ENCODE peak calls at places on chromosomes 2 and 18, in seven cellular contexts. S is coronary artery, Z is GM20000, O is GM12878, J is fibroblast of pulmonary artery, K is HCT116, D is fibroblast of mammary gland. F is an unnamed sample.
A peak's percentile ranks its signal among the peaks of the same experiment; 100 is the strongest.

GRCh38 chr2:6470518-6470917 is 395.2 kb downstream of the CMPK2 start:
- DNase-seq in O (no peak), S (no peak), J (no peak), Z (no peak), D (no peak), K (no peak), F (no peak)

GRCh38 chr2:23698733-23699391 is 228.1 kb downstream of the ATAD2B start:
- DNase-seq in D (no peak), O (no peak), J (peak; percentile 56), K (no peak), S (peak; percentile 31), Z (no peak), F (no peak)

GRCh38 chr2:240435955-240436625 is 627 bp downstream of the GPC1 start:
- DNase-seq in J (peak; percentile 8), Z (peak; percentile 49), S (no peak), K (no peak), O (no peak), D (no peak), F (peak; percentile 41)

GRCh38 chr2:70829916-70830315 is 5.7 kb downstream of the CD207 start:
- DNase-seq in J (no peak), K (no peak), D (no peak), Z (no peak), S (no peak), O (no peak), F (no peak)

GRCh38 chr2:100731535-100731981 is 88.4 kb upstream of the NPAS2 start:
- DNase-seq in K (no peak), Z (no peak), D (peak; percentile 90), S (no peak), J (peak; percentile 82), O (no peak), F (no peak)

GRCh38 chr2:85717308-85718005 is 23.3 kb downstream of the GNLY start:
- DNase-seq in K (no peak), D (peak; percentile 95), S (peak; percentile 54), J (peak; percentile 53), Z (no peak), O (no peak), F (no peak)

GRCh38 chr18:50466634-50467033 is 91.8 kb downstream of the SKA1 start:
- DNase-seq in O (no peak), D (no peak), Z (no peak), S (no peak), K (no peak), J (no peak), F (no peak)

GRCh38 chr2:235688511-235689426 is 194.9 kb downstream of the AGAP1 start:
- DNase-seq in O (no peak), K (no peak), S (no peak), D (no peak), J (no peak), Z (no peak), F (no peak)

GRCh38 chr2:145538661-145539319 is 1018.9 kb upstream of the ZEB2 start:
- DNase-seq in J (no peak), Z (no peak), S (no peak), D (no peak), K (no peak), O (no peak), F (no peak)

GRCh38 chr2:23489471-23490400 is 104.8 kb downstream of the KLHL29 start:
- DNase-seq in J (no peak), S (no peak), Z (no peak), O (no peak), D (no peak), K (no peak), F (no peak)

GRCh38 chr2:71330155-71330554 is 1.4 kb upstream of the ZNF638 start:
- DNase-seq in D (no peak), K (no peak), S (no peak), Z (no peak), J (no peak), O (no peak), F (no peak)

GRCh38 chr2:18387479-18388206 is 172.8 kb downstream of the RDH14 start:
- DNase-seq in K (peak; percentile 68), D (peak; percentile 86), Z (peak; percentile 57), J (peak; percentile 88), S (peak; percentile 80), O (peak; percentile 23), F (peak; percentile 36)

GRCh38 chr2:143903172-143903856 is 616.6 kb downstream of the ZEB2 start:
- DNase-seq in D (peak; percentile 19), S (no peak), K (no peak), Z (no peak), O (no peak), J (peak; percentile 22), F (no peak)

GRCh38 chr18:58183226-58183625 is 139.2 kb downstream of the NEDD4L start:
- DNase-seq in S (no peak), Z (no peak), K (no peak), O (no peak), J (no peak), D (no peak), F (no peak)

GRCh38 chr2:12507295-12507694 is 209.4 kb upstream of the TRIB2 start:
- DNase-seq in O (peak; percentile 76), J (peak; percentile 45), K (no peak), S (no peak), Z (no peak), D (peak; percentile 90), F (no peak)

GRCh38 chr2:205714058-205714776 is 31.9 kb downstream of the NRP2 start:
- DNase-seq in K (no peak), J (no peak), D (peak; percentile 57), S (no peak), O (peak; percentile 78), Z (peak; percentile 49), F (no peak)

DNA sequence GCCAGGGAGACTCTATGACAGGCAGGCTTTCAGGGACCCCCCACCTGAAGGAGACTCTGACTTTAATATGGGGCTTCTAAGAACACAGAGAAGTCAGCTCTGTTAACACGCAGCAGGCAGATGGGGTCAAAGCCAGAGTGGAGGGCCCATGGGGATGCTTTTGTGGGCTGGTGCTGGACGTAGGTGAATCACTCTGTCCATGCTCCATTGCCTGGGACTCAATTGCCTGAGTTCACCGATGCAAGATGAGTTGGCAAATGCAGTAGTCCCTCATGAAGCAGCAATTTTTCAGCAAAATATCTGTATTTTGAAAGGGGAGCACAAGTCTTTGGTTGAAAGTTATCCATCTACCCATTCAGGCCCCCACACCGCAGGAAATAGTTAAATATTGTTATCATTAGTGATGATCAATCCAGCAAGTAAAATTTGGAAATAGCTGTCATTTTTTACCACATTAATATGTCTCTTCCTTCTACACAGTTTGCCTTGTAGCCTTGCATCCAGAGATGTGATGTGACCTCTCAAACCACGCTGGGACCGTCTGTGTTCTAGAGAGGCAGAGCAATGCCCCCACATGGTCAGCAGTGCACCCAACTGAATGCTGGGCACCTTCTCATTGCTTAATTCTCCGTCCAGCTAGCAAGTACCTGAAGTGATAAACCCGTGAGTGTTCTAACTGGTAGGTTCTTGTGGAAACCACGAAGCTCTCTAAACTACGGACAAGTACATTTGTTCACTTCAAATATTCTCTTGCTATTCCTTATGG is 34.8 kb upstream of the FAM110C start:
- DNase-seq in J (no peak), K (no peak), Z (no peak), O (no peak), D (no peak), S (no peak), F (no peak)
- TF ChIP-seq CTCF in J (no peak), K (no peak), Z (no peak), O (no peak), D (no peak), S (no peak), F (no peak)

GRCh38 chr2:88303865-88304264 is 133.7 kb downstream of the THNSL2 start:
- DNase-seq in S (no peak), D (no peak), O (no peak), J (no peak), K (no peak), Z (no peak), F (no peak)

GRCh38 chr2:88310787-88311186 is 140.6 kb downstream of the THNSL2 start:
- DNase-seq in D (no peak), Z (no peak), J (no peak), O (no peak), K (no peak), S (no peak), F (no peak)

DNA sequence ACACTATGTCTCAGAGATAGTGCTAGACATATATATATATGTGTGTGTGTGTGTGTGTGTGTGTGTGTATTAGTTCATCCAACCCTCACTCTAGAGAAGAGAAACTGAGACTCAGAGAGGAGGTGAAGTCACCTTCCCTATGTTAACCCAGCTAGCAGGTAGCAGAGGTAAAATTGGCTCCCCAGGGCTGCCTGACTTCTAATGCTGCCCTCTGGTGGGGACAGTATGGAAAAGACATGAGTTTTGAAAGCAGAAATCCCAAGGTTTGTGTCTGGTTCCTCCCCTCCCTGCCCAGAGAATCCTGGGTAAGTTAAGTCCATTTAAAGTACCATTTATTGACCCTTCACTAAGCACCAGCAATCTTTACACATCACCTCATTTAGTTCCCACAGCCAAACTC is 137.7 kb downstream of the THNSL2 start:
- DNase-seq in S (no peak), Z (peak; percentile 34), O (no peak), D (peak; percentile 3), K (peak; percentile 51), J (no peak), F (no peak)
- TF ChIP-seq CTCF in S (no peak), Z (peak; percentile 25), O (peak; percentile 46), D (peak; percentile 35), K (peak; percentile 66), J (peak; percentile 20), F (no peak)

GRCh38 chr2:148967484-148967883 is 71.0 kb upstream of the LYPD6B start:
- DNase-seq in O (no peak), K (no peak), S (no peak), J (peak; percentile 30), Z (no peak), D (peak; percentile 10), F (no peak)
- TF ChIP-seq CTCF in O (no peak), K (no peak), S (no peak), J (peak; percentile 28), Z (no peak), D (no peak), F (no peak)

GRCh38 chr2:103284750-103285149 is 522.9 kb downstream of the TMEM182 start:
- DNase-seq in O (no peak), D (no peak), K (no peak), J (no peak), Z (no peak), S (no peak), F (no peak)

GRCh38 chr2:103293266-103293583 is 531.4 kb downstream of the TMEM182 start:
- DNase-seq in O (no peak), Z (no peak), S (no peak), J (no peak), D (no peak), K (no peak), F (no peak)

GRCh38 chr2:103285354-103285753 is 523.5 kb downstream of the TMEM182 start:
- DNase-seq in O (no peak), J (no peak), D (no peak), Z (no peak), K (no peak), S (no peak), F (no peak)

GRCh38 chr2:103292570-103293265 is 530.9 kb downstream of the TMEM182 start:
- DNase-seq in K (no peak), J (no peak), O (no peak), D (no peak), S (no peak), Z (no peak), F (no peak)

DNA sequence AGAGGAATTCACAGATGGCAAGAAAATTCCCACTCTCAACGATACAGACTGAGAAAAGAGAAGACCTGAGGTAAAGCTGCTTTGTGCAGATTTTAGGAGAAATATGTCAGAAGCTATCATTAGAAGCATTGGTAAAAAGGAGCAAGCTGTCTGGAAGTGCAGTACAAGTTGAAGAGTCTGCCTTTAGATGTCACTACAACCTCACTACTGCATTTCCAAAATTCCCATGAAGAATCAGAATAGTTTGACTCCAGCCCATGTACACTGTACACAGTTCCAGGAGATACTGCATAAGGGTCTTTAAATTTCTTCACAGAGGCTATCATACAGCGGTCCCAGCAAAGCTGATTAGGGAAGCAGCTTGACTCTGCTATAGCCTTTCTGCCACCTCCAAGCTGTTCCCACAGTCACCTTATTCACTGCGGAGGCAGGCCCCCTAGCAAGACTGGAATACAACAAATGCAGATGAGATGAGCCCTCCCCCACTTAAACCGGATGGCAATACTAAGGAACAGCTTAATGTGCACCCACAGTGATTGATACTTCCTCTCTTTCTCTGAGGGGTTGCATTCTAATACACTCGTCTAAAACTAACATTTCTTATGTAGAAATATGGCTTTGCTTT is 527.4 kb downstream of the TMEM182 start:
- DNase-seq in K (no peak), S (no peak), Z (no peak), O (no peak), J (no peak), D (no peak), F (no peak)
- TF ChIP-seq CTCF in K (no peak), S (no peak), Z (no peak), O (no peak), J (no peak), D (no peak), F (no peak)